ENCODE peak calls at places on chromosomes 6 and 20, in six cellular contexts. T is NCI-H2029; Y is NCI-H1436; N is GM23248; U is activated naive CD4-positive, alpha-beta T cell; I is activated CD4-positive, CD25-positive, alpha-beta regulatory T cell. R is an unnamed sample.

GRCh38 chr6:37582309-37582708 is 82.6 kb upstream of the CCDC167 start:
- DNase-seq in Y (no peak), N (peak; percentile 41), T (no peak), U (no peak), I (no peak), R (no peak)

GRCh38 chr6:467671-468082 is 76.1 kb downstream of the IRF4 start:
- DNase-seq in Y (no peak), U (no peak), T (no peak), N (no peak), I (no peak), R (no peak)

GRCh38 chr6:149026530-149026942 is 279.7 kb downstream of the UST start:
- DNase-seq in Y (no peak), I (no peak), N (peak; percentile 94), U (no peak), T (peak; percentile 42), R (peak; percentile 81)

GRCh38 chr6:70841115-70841514 is 115.7 kb downstream of the B3GAT2 start:
- DNase-seq in U (no peak), I (no peak), Y (no peak), T (no peak), N (no peak), R (no peak)

GRCh38 chr20:4344660-4345059 is 329.3 kb upstream of the RNF24 start:
- DNase-seq in U (no peak), T (no peak), Y (no peak), I (no peak), N (no peak), R (no peak)

GRCh38 chr6:112649853-112650252 is 302.7 kb downstream of the RFPL4B start:
- DNase-seq in Y (no peak), T (no peak), I (no peak), U (no peak), N (no peak), R (no peak)

GRCh38 chr6:110116258-110116657 is 63.2 kb downstream of the WASF1 start:
- DNase-seq in I (no peak), N (no peak), Y (no peak), U (no peak), T (no peak), R (no peak)

GRCh38 chr20:54132612-54133433 is 41.0 kb downstream of the CYP24A1 start:
- DNase-seq in I (no peak), T (no peak), U (no peak), Y (no peak), N (peak; percentile 98), R (no peak)

GRCh38 chr20:19742974-19743649 is 14.9 kb upstream of the RIN2 start:
- DNase-seq in I (no peak), T (no peak), U (no peak), Y (no peak), N (no peak), R (no peak)

GRCh38 chr20:14984305-14984704 is 646.9 kb upstream of the FLRT3 start:
- DNase-seq in T (no peak), Y (no peak), U (no peak), I (no peak), N (no peak), R (no peak)

GRCh38 chr6:121584591-121585369 is 149.3 kb downstream of the GJA1 start:
- DNase-seq in N (peak; percentile 72), U (no peak), T (no peak), I (no peak), Y (no peak), R (no peak)

GRCh38 chr20:46557231-46557956 is 6.9 kb upstream of the OCSTAMP start:
- DNase-seq in U (no peak), T (no peak), I (no peak), N (peak; percentile 78), Y (no peak), R (no peak)

GRCh38 chr6:84648444-84648843 is 116.0 kb downstream of the TBX18 start:
- DNase-seq in T (no peak), U (no peak), N (no peak), Y (no peak), I (no peak), R (no peak)

GRCh38 chr6:34587851-34588250 is 31.7 kb upstream of the SPDEF start:
- DNase-seq in N (no peak), U (no peak), T (no peak), I (no peak), Y (no peak), R (no peak)

GRCh38 chr20:49759266-49759950 is 45.7 kb upstream of the B4GALT5 start:
- DNase-seq in U (no peak), I (no peak), Y (no peak), N (no peak), T (no peak), R (no peak)

GRCh38 chr6:151436300-151436699 is 15.6 kb downstream of the RMND1 start:
- DNase-seq in U (no peak), Y (no peak), N (peak; percentile 28), T (no peak), I (no peak), R (no peak)

GRCh38 chr20:42373049-42373448 is 754.9 kb upstream of the CHD6 start:
- DNase-seq in U (no peak), T (no peak), I (no peak), N (no peak), Y (no peak), R (no peak)

GRCh38 chr20:6029538-6029937 is 24.3 kb downstream of the LRRN4 start:
- DNase-seq in U (no peak), Y (no peak), T (no peak), N (peak; percentile 62), I (no peak), R (no peak)

GRCh38 chr6:167827588-167828324 is 1.0 kb downstream of the AFDN start:
- DNase-seq in N (peak; percentile 76), T (peak; percentile 13), U (no peak), Y (peak; percentile 8), I (no peak), R (peak; percentile 8)

GRCh38 chr6:134424795-134425163 is 106.9 kb upstream of the SGK1 start:
- DNase-seq in T (no peak), U (no peak), Y (no peak), N (no peak), I (no peak), R (no peak)

GRCh38 chr6:37381579-37381978 is 27.8 kb downstream of the RNF8 start:
- DNase-seq in N (peak; percentile 67), Y (peak; percentile 39), T (peak; percentile 76), U (no peak), I (no peak), R (peak; percentile 54)